ENCODE peak calls at places on chromosomes 7 and 10, in four cellular contexts. One of them, this sample, is unnamed.

GRCh38 chr7:151247016-151247580 is 1.4 kb downstream of the SMARCD3 start:
- DNase-seq in mesendoderm: no peak
- DNase-seq in IMR-90: no peak
- DNase-seq in neuronal stem cell: no peak
- DNase-seq in this sample: no peak

GRCh38 chr10:103451871-103452713 is at the start of gene CALHM2:
- DNase-seq in mesendoderm: peak
- DNase-seq in IMR-90: peak
- DNase-seq in neuronal stem cell: peak
- DNase-seq in this sample: peak

GRCh38 chr10:21989453-21990154 is 13.9 kb downstream of the DNAJC1 start:
- DNase-seq in mesendoderm: peak
- DNase-seq in IMR-90: peak
- DNase-seq in neuronal stem cell: peak
- DNase-seq in this sample: peak

GRCh38 chr10:59872892-59873463 is 33.4 kb downstream of the CCDC6 start:
- DNase-seq in mesendoderm: peak
- DNase-seq in IMR-90: peak
- DNase-seq in neuronal stem cell: no peak
- DNase-seq in this sample: no peak

GRCh38 chr7:52669031-52669430 is 366.4 kb upstream of the POM121L12 start:
- DNase-seq in mesendoderm: no peak
- DNase-seq in IMR-90: no peak
- DNase-seq in neuronal stem cell: no peak
- DNase-seq in this sample: peak

GRCh38 chr7:31775511-31775910 is 88.5 kb downstream of the PPP1R17 start:
- DNase-seq in mesendoderm: peak
- DNase-seq in IMR-90: no peak
- DNase-seq in neuronal stem cell: no peak
- DNase-seq in this sample: no peak

GRCh38 chr7:40199076-40199802 is 64.4 kb downstream of the SUGCT start:
- DNase-seq in mesendoderm: peak
- DNase-seq in IMR-90: peak
- DNase-seq in neuronal stem cell: no peak
- DNase-seq in this sample: no peak

GRCh38 chr7:42192851-42193456 is 44.1 kb downstream of the GLI3 start:
- DNase-seq in mesendoderm: peak
- DNase-seq in IMR-90: peak
- DNase-seq in neuronal stem cell: peak
- DNase-seq in this sample: no peak

GRCh38 chr7:73912223-73912622 is 51.3 kb downstream of the TMEM270 start:
- DNase-seq in mesendoderm: no peak
- DNase-seq in IMR-90: no peak
- DNase-seq in neuronal stem cell: no peak
- DNase-seq in this sample: no peak

GRCh38 chr10:11724938-11725776 is 17.0 kb upstream of the ECHDC3 start:
- DNase-seq in mesendoderm: peak
- DNase-seq in IMR-90: peak
- DNase-seq in neuronal stem cell: peak
- DNase-seq in this sample: no peak

GRCh38 chr10:44853796-44854195 is 57.3 kb upstream of the TMEM72 start:
- DNase-seq in mesendoderm: no peak
- DNase-seq in IMR-90: no peak
- DNase-seq in neuronal stem cell: no peak
- DNase-seq in this sample: no peak

GRCh38 chr7:39721919-39722597 is 98.7 kb downstream of the RALA start:
- DNase-seq in mesendoderm: no peak
- DNase-seq in IMR-90: no peak
- DNase-seq in neuronal stem cell: no peak
- DNase-seq in this sample: no peak

GRCh38 chr7:24717694-24718320 is 39.5 kb downstream of the GSDME start:
- DNase-seq in mesendoderm: no peak
- DNase-seq in IMR-90: no peak
- DNase-seq in neuronal stem cell: no peak
- DNase-seq in this sample: no peak

GRCh38 chr10:93954726-93955363 is 38.9 kb upstream of the PLCE1 start:
- DNase-seq in mesendoderm: no peak
- DNase-seq in IMR-90: peak
- DNase-seq in neuronal stem cell: no peak
- DNase-seq in this sample: no peak

GRCh38 chr7:99579956-99580777 is 17.9 kb upstream of the TMEM225B start:
- DNase-seq in mesendoderm: peak
- DNase-seq in IMR-90: peak
- DNase-seq in neuronal stem cell: peak
- DNase-seq in this sample: peak

GRCh38 chr10:9075420-9075819 is 1020.9 kb downstream of the GATA3 start:
- DNase-seq in mesendoderm: no peak
- DNase-seq in IMR-90: no peak
- DNase-seq in neuronal stem cell: no peak
- DNase-seq in this sample: no peak

GRCh38 chr10:29535012-29535777 is 99.6 kb downstream of the SVIL start:
- DNase-seq in mesendoderm: peak
- DNase-seq in IMR-90: peak
- DNase-seq in neuronal stem cell: no peak
- DNase-seq in this sample: peak

GRCh38 chr10:77386365-77386764 is 251.2 kb downstream of the KCNMA1 start:
- DNase-seq in mesendoderm: no peak
- DNase-seq in IMR-90: no peak
- DNase-seq in neuronal stem cell: no peak
- DNase-seq in this sample: no peak

GRCh38 chr10:43380610-43381222 is 9.3 kb downstream of the FXYD4 start:
- DNase-seq in mesendoderm: no peak
- DNase-seq in IMR-90: peak
- DNase-seq in neuronal stem cell: no peak
- DNase-seq in this sample: no peak

GRCh38 chr7:112446431-112446830 is 3.8 kb upstream of the IFRD1 start:
- DNase-seq in mesendoderm: peak
- DNase-seq in IMR-90: no peak
- DNase-seq in neuronal stem cell: no peak
- DNase-seq in this sample: no peak

GRCh38 chr7:141071260-141071854 is 2.5 kb upstream of the TMEM178B start:
- DNase-seq in mesendoderm: peak
- DNase-seq in IMR-90: no peak
- DNase-seq in neuronal stem cell: peak
- DNase-seq in this sample: peak

GRCh38 chr10:24503627-24504320 is 219.9 kb downstream of the ARHGAP21 start:
- DNase-seq in mesendoderm: peak
- DNase-seq in IMR-90: peak
- DNase-seq in neuronal stem cell: peak
- DNase-seq in this sample: peak

GRCh38 chr7:44141221-44141850 is at the start of gene MYL7:
- DNase-seq in mesendoderm: peak
- DNase-seq in IMR-90: no peak
- DNase-seq in neuronal stem cell: no peak
- DNase-seq in this sample: no peak

GRCh38 chr10:73471226-73471625 is 24.6 kb downstream of the PPP3CB start:
- DNase-seq in mesendoderm: no peak
- DNase-seq in IMR-90: no peak
- DNase-seq in neuronal stem cell: no peak
- DNase-seq in this sample: no peak

GRCh38 chr7:29921404-29922010 is 68.1 kb downstream of the SCRN1 start:
- DNase-seq in mesendoderm: peak
- DNase-seq in IMR-90: peak
- DNase-seq in neuronal stem cell: peak
- DNase-seq in this sample: peak

GRCh38 chr10:87635498-87636312 is 24.0 kb upstream of the PAPSS2 start:
- DNase-seq in mesendoderm: peak
- DNase-seq in IMR-90: peak
- DNase-seq in neuronal stem cell: no peak
- DNase-seq in this sample: no peak

GRCh38 chr10:133260895-133261725 is 15.6 kb downstream of the ADAM8 start:
- DNase-seq in mesendoderm: no peak
- DNase-seq in IMR-90: no peak
- DNase-seq in neuronal stem cell: no peak
- DNase-seq in this sample: no peak

GRCh38 chr7:259191-259505 is 30.8 kb upstream of the FOXL3 start:
- DNase-seq in mesendoderm: no peak
- DNase-seq in IMR-90: no peak
- DNase-seq in neuronal stem cell: no peak
- DNase-seq in this sample: no peak

GRCh38 chr10:101961591-101962498 is 94.1 kb downstream of the ARMH3 start:
- DNase-seq in mesendoderm: no peak
- DNase-seq in IMR-90: peak
- DNase-seq in neuronal stem cell: no peak
- DNase-seq in this sample: no peak

GRCh38 chr7:50641442-50642405 is 76.5 kb upstream of the DDC start:
- DNase-seq in mesendoderm: peak
- DNase-seq in IMR-90: no peak
- DNase-seq in neuronal stem cell: no peak
- DNase-seq in this sample: no peak

GRCh38 chr10:34655286-34656170 is 159.6 kb downstream of the PARD3 start:
- DNase-seq in mesendoderm: peak
- DNase-seq in IMR-90: peak
- DNase-seq in neuronal stem cell: peak
- DNase-seq in this sample: no peak

GRCh38 chr7:140079121-140079536 is 16.4 kb upstream of the PARP12 start:
- DNase-seq in mesendoderm: peak
- DNase-seq in IMR-90: peak
- DNase-seq in neuronal stem cell: peak
- DNase-seq in this sample: peak

GRCh38 chr7:90167361-90167760 is 13.1 kb downstream of the STEAP1 start:
- DNase-seq in mesendoderm: no peak
- DNase-seq in IMR-90: no peak
- DNase-seq in neuronal stem cell: no peak
- DNase-seq in this sample: no peak

GRCh38 chr7:155477469-155477868 is 19.5 kb downstream of the EN2 start:
- DNase-seq in mesendoderm: no peak
- DNase-seq in IMR-90: no peak
- DNase-seq in neuronal stem cell: no peak
- DNase-seq in this sample: no peak

GRCh38 chr10:71667374-71667750 is 52.2 kb downstream of the C10orf105 start:
- DNase-seq in mesendoderm: no peak
- DNase-seq in IMR-90: no peak
- DNase-seq in neuronal stem cell: no peak
- DNase-seq in this sample: no peak
- H3K9ac ChIP-seq in mesendoderm: no peak
- H3K9ac ChIP-seq in IMR-90: no peak
- H3K9ac ChIP-seq in neuronal stem cell: no peak
- H3K9ac ChIP-seq in this sample: no peak

DNA sequence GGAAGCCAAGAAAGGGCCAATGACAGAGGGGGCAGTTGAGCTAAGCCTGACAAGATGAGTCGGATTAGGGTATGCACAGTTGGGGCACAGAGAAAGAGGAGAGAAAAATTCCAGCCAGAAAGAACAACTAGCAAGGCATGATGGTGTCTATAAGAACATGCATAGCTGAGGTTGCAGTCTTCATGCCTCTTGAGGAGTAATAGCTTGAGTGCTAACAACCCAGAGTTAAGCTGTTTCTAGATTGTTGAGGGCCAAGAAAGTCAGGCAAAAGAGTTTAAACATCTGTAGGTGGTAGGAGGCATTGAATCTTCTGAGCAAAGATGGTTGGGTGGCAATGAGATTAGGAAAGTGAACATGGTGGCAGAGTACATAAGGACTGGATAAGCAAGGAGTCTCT is 145.8 kb downstream of the PLXNA4 start:
- DNase-seq in mesendoderm: no peak
- DNase-seq in IMR-90: no peak
- DNase-seq in neuronal stem cell: no peak
- DNase-seq in this sample: no peak
- H2BK120ac ChIP-seq in mesendoderm: no peak
- H2BK120ac ChIP-seq in IMR-90: no peak
- H2BK120ac ChIP-seq in neuronal stem cell: no peak
- H2BK120ac ChIP-seq in this sample: no peak

GRCh38 chr7:102453319-102453718 is 11.3 kb downstream of the ALKBH4 start:
- DNase-seq in mesendoderm: no peak
- DNase-seq in IMR-90: no peak
- DNase-seq in neuronal stem cell: no peak
- DNase-seq in this sample: no peak

GRCh38 chr7:102450242-102450641 is 14.4 kb downstream of the ALKBH4 start:
- DNase-seq in mesendoderm: no peak
- DNase-seq in IMR-90: no peak
- DNase-seq in neuronal stem cell: no peak
- DNase-seq in this sample: no peak

GRCh38 chr7:102449136-102449535 is 15.5 kb downstream of the ALKBH4 start:
- DNase-seq in mesendoderm: no peak
- DNase-seq in IMR-90: no peak
- DNase-seq in neuronal stem cell: no peak
- DNase-seq in this sample: no peak

GRCh38 chr7:102452451-102452850 is 12.2 kb downstream of the ALKBH4 start:
- DNase-seq in mesendoderm: no peak
- DNase-seq in IMR-90: no peak
- DNase-seq in neuronal stem cell: no peak
- DNase-seq in this sample: no peak

GRCh38 chr7:102451371-102452054 is 13.2 kb downstream of the ALKBH4 start:
- DNase-seq in mesendoderm: no peak
- DNase-seq in IMR-90: no peak
- DNase-seq in neuronal stem cell: no peak
- DNase-seq in this sample: peak
- H3K9ac ChIP-seq in mesendoderm: no peak
- H3K9ac ChIP-seq in IMR-90: no peak
- H3K9ac ChIP-seq in neuronal stem cell: no peak
- H3K9ac ChIP-seq in this sample: no peak

DNA sequence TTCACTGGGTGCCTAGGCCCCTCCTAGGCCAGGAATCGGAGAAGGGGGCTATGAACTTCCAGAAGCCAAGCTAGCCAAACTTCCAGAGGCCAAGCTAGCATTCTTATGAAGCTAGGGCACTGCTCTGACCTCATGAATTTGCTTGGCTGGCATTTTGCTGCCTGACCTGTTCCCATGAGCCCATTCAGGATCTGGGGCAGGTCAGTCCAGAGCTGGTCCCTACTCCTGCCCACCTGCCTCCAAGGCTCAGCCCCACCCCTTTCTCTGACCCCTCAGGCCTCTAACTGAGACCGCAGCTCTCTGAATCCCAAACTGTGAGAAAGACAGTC is 1.3 kb upstream of the PPIF start:
- DNase-seq in mesendoderm: no peak
- DNase-seq in IMR-90: no peak
- DNase-seq in neuronal stem cell: no peak
- DNase-seq in this sample: peak
- H2BK120ac ChIP-seq in mesendoderm: no peak
- H2BK120ac ChIP-seq in IMR-90: no peak
- H2BK120ac ChIP-seq in neuronal stem cell: no peak
- H2BK120ac ChIP-seq in this sample: no peak

GRCh38 chr10:115046686-115047244 is 46.4 kb upstream of the ATRNL1 start:
- DNase-seq in mesendoderm: no peak
- DNase-seq in IMR-90: no peak
- DNase-seq in neuronal stem cell: no peak
- DNase-seq in this sample: no peak
- H3K9ac ChIP-seq in mesendoderm: no peak
- H3K9ac ChIP-seq in IMR-90: no peak
- H3K9ac ChIP-seq in neuronal stem cell: no peak
- H3K9ac ChIP-seq in this sample: no peak

GRCh38 chr7:27349621-27350020 is 107.0 kb downstream of the EVX1 start:
- DNase-seq in mesendoderm: no peak
- DNase-seq in IMR-90: no peak
- DNase-seq in neuronal stem cell: no peak
- DNase-seq in this sample: no peak
- H2BK120ac ChIP-seq in mesendoderm: no peak
- H2BK120ac ChIP-seq in IMR-90: no peak
- H2BK120ac ChIP-seq in neuronal stem cell: no peak
- H2BK120ac ChIP-seq in this sample: no peak

GRCh38 chr7:157272351-157273207 is 64.2 kb upstream of the DNAJB6 start:
- DNase-seq in mesendoderm: no peak
- DNase-seq in IMR-90: no peak
- DNase-seq in neuronal stem cell: no peak
- DNase-seq in this sample: no peak
- H3K9ac ChIP-seq in mesendoderm: no peak
- H3K9ac ChIP-seq in IMR-90: peak
- H3K9ac ChIP-seq in neuronal stem cell: no peak
- H3K9ac ChIP-seq in this sample: no peak

GRCh38 chr10:89645742-89646172 is 715 bp upstream of the PANK1 start:
- DNase-seq in mesendoderm: no peak
- DNase-seq in IMR-90: no peak
- DNase-seq in neuronal stem cell: no peak
- DNase-seq in this sample: no peak
- H2BK120ac ChIP-seq in mesendoderm: no peak
- H2BK120ac ChIP-seq in IMR-90: peak
- H2BK120ac ChIP-seq in neuronal stem cell: no peak
- H2BK120ac ChIP-seq in this sample: no peak